ENCODE peak calls at places on chromosomes 11 and 22, in four cellular contexts. I, K, Q and O are unnamed samples.

GRCh38 chr11:116413861-116414260 is 358.9 kb downstream of the BUD13 start:
- DNase-seq in I (no peak), K (peak; percentile 68), Q (no peak), O (no peak)

GRCh38 chr22:47203554-47203991 is 441.1 kb downstream of the TBC1D22A start:
- DNase-seq in I (no peak), K (no peak), Q (no peak), O (no peak)

GRCh38 chr11:119800171-119800570 is 71.2 kb upstream of the NECTIN1 start:
- DNase-seq in I (no peak), K (no peak), Q (no peak), O (no peak)

GRCh38 chr22:24772493-24773220 is 1.9 kb downstream of the PIWIL3 start:
- DNase-seq in I (no peak), K (peak; percentile 61), Q (peak; percentile 42), O (peak; percentile 69)

GRCh38 chr11:68545347-68545746 is 84.8 kb downstream of the PPP6R3 start:
- DNase-seq in I (no peak), K (no peak), Q (no peak), O (no peak)

GRCh38 chr11:1896895-1897294 is 5.2 kb upstream of the PRR33 start:
- DNase-seq in I (no peak), K (no peak), Q (no peak), O (no peak)

GRCh38 chr22:24093855-24094254 is 82.8 kb downstream of the CABIN1 start:
- DNase-seq in I (no peak), K (no peak), Q (peak; percentile 13), O (no peak)

GRCh38 chr11:3147626-3148025 is 17.5 kb downstream of the OSBPL5 start:
- DNase-seq in I (no peak), K (no peak), Q (no peak), O (no peak)

GRCh38 chr22:27242474-27242873 is 559.1 kb downstream of the MN1 start:
- DNase-seq in I (no peak), K (no peak), Q (no peak), O (no peak)

GRCh38 chr11:18774801-18775200 is 16.8 kb downstream of the PTPN5 start:
- DNase-seq in I (no peak), K (no peak), Q (no peak), O (no peak)

GRCh38 chr22:45942344-45942743 is 34.6 kb downstream of the WNT7B start:
- DNase-seq in I (no peak), K (no peak), Q (no peak), O (no peak)

GRCh38 chr11:748007-748359 is 719 bp downstream of the TALDO1 start:
- DNase-seq in I (no peak), K (no peak), Q (no peak), O (no peak)

GRCh38 chr22:48585916-48586798 is 1241.5 kb downstream of the BRD1 start:
- DNase-seq in I (no peak), K (no peak), Q (no peak), O (no peak)

GRCh38 chr11:86374586-86374985 is at the start of gene CCDC81:
- DNase-seq in I (no peak), K (no peak), Q (no peak), O (no peak)

GRCh38 chr22:31082606-31083376 is 1.7 kb downstream of the SMTN start:
- DNase-seq in I (no peak), K (peak; percentile 60), Q (peak; percentile 70), O (peak; percentile 76)

GRCh38 chr11:9029477-9029876 is 25.7 kb upstream of the NRIP3 start:
- DNase-seq in I (no peak), K (no peak), Q (no peak), O (no peak)

GRCh38 chr11:112223125-112223524 is 3.1 kb upstream of the PTS start:
- DNase-seq in I (no peak), K (no peak), Q (no peak), O (no peak)

GRCh38 chr11:96306933-96307747 is 35.9 kb downstream of the MAML2 start:
- DNase-seq in I (no peak), K (peak; percentile 81), Q (peak; percentile 26), O (peak; percentile 94)

GRCh38 chr11:28606930-28607329 is 498.7 kb downstream of the METTL15 start:
- DNase-seq in I (no peak), K (no peak), Q (no peak), O (no peak)

GRCh38 chr11:95520765-95521542 is 268.6 kb downstream of the FAM76B start:
- DNase-seq in I (no peak), K (no peak), Q (no peak), O (no peak)

GRCh38 chr22:33917744-33918406 is 2.4 kb downstream of the LARGE1 start:
- DNase-seq in I (peak; percentile 37), K (peak; percentile 36), Q (no peak), O (no peak)

GRCh38 chr11:83809274-83809673 is 523.1 kb upstream of the CCDC90B start:
- DNase-seq in I (no peak), K (no peak), Q (no peak), O (no peak)

GRCh38 chr11:112087212-112087611 is 539 bp downstream of the SDHD start:
- DNase-seq in I (no peak), K (no peak), Q (no peak), O (no peak)

GRCh38 chr11:15920856-15921629 is 435.3 kb downstream of the SOX6 start:
- DNase-seq in I (no peak), K (no peak), Q (no peak), O (no peak)

GRCh38 chr11:15923169-15923568 is 433.2 kb downstream of the SOX6 start:
- DNase-seq in I (no peak), K (no peak), Q (no peak), O (no peak)

GRCh38 chr11:15913261-15913660 is 443.1 kb downstream of the SOX6 start:
- DNase-seq in I (no peak), K (no peak), Q (no peak), O (no peak)

GRCh38 chr11:15918212-15918611 is 438.1 kb downstream of the SOX6 start:
- DNase-seq in I (no peak), K (no peak), Q (no peak), O (no peak)

DNA sequence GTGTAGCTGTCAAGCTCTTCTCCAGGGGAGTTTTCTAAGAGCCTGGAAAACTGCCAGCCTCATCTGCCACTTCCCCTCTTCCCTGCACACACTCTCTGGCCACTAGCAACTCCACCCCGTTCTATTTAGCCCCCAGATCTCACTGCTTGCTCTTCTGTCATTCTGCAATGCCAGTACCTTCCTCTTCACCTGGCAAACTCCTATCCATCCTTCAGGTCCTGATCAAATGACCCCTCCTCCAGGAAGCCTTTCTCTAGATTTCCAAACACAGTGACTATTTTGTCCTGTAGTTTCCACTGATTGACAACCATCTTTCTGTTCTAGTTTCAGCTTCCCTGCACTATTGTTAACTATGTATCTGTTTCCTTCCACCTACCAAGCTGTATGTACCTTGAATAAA is 437.7 kb downstream of the SOX6 start:
- DNase-seq in I (no peak), K (no peak), Q (no peak), O (no peak)
- TF ChIP-seq CHD4 in I (no peak), K (no peak), Q (no peak), O (no peak)

GRCh38 chr11:35964846-35965245 is 21.0 kb downstream of the LDLRAD3 start:
- DNase-seq in I (no peak), K (no peak), Q (no peak), O (no peak)
- TF ChIP-seq KDM1A in I (no peak), K (no peak), Q (no peak), O (no peak)

DNA sequence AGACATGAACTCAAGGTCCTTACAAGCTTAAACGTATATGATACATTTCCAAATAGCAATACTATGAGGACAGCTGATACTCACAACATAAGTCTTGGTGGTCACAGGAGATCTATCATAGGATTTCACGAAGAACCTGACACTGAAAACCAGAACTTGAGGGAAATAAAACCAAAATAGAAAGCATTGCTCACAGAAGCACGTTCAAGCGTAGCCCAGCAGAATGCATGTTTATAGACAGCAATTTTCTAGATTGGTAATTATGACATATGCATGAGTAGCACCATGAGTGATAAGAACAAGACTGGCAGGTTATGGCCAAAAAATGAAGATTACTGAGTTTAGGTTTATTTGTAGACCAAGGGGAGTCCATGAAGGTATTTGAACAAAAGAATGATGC is 243.5 kb downstream of the ETS1 start:
- DNase-seq in I (no peak), K (no peak), Q (no peak), O (no peak)
- TF ChIP-seq CHD4 in I (no peak), K (no peak), Q (no peak), O (no peak)

GRCh38 chr11:132972565-132972964 is 559.7 kb downstream of the OPCML start:
- DNase-seq in I (no peak), K (no peak), Q (no peak), O (no peak)
- TF ChIP-seq KDM1A in I (no peak), K (no peak), Q (no peak), O (no peak)

GRCh38 chr11:107916671-107917241 is 11.5 kb upstream of the RAB39A start:
- DNase-seq in I (no peak), K (peak; percentile 19), Q (peak; percentile 17), O (no peak)

GRCh38 chr11:107915229-107915628 is 13.0 kb upstream of the RAB39A start:
- DNase-seq in I (no peak), K (no peak), Q (no peak), O (no peak)
- TF ChIP-seq CHD4 in I (no peak), K (no peak), Q (no peak), O (no peak)

GRCh38 chr22:37229805-37230672 is 14.0 kb downstream of the RAC2 start:
- DNase-seq in I (peak; percentile 60), K (no peak), Q (peak; percentile 61), O (no peak)

GRCh38 chr22:37228106-37229011 is 15.7 kb downstream of the RAC2 start:
- DNase-seq in I (no peak), K (no peak), Q (no peak), O (no peak)

GRCh38 chr22:37231406-37232139 is 12.5 kb downstream of the RAC2 start:
- DNase-seq in I (no peak), K (no peak), Q (no peak), O (no peak)

GRCh38 chr22:37230673-37231405 is 13.2 kb downstream of the RAC2 start:
- DNase-seq in I (peak; percentile 61), K (no peak), Q (no peak), O (no peak)

DNA sequence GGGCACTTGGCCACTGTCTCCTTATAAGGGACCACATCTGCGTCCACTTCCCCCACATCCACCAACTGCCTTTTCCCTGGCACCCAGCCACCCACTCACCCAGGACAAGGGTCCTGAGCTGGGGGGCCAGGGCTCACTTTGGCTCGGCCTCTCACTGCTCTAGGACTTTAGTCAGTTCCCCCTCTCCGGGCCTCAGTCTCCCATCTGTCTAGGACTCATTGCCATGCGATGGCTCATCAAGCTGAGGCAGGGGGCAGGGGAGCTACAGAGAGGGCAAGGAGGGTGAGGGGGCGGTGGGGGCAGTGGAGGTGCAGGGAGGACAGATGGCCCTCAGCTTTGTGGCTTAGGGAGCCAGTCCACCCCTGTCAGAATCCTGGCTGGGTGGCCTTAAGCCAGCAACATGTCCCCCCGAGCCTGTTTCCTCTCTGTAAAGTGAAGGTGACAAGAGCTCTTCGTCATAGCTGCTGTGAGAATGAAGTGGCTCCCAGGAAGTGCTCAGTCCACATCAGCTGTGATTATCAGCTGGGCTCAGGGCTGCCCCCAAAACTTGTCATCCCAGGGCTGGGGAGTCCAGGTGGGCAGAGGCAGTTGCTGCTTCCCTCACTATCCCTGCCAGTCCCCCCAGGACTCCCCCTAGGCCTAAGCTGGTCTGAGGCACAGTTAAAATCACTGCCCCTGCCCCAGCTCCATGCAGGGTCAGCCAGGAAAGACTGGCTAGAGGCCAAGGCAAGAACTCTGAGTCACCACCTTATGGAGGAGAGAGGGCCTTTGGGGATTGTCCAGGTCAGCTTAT is 14.9 kb downstream of the RAC2 start:
- DNase-seq in I (no peak), K (no peak), Q (peak; percentile 41), O (peak; percentile 41)
- TF ChIP-seq KDM1A in I (no peak), K (no peak), Q (no peak), O (no peak)